ENCODE peak calls at places on chromosomes 7 and 10, in five cellular contexts. V is ureter; Y is activated CD4-positive, alpha-beta T cell treated with anti-CD3 and anti-CD28 coated beads, Interleukin-2, amount 10 ng/mL, durations not matched to agents 7 days and 5 days; E is ovary; O is hypothalamus. Z is an unnamed sample.

GRCh38 chr10:9501944-9502343 is 1447.5 kb downstream of the GATA3 start:
- DNase-seq in V (no peak), Y (no peak), E (no peak), O (no peak), Z (no peak)

GRCh38 chr7:66697451-66698438 is 42.8 kb upstream of the RABGEF1 start:
- DNase-seq in V (peak), Y (no peak), E (no peak), O (peak), Z (no peak)

GRCh38 chr7:140039071-140039470 is 23.7 kb downstream of the PARP12 start:
- DNase-seq in V (no peak), Y (no peak), E (no peak), O (no peak), Z (no peak)

GRCh38 chr7:156836443-156836842 is 56.5 kb downstream of the LMBR1 start:
- DNase-seq in V (no peak), Y (no peak), E (no peak), O (no peak), Z (no peak)

GRCh38 chr7:108001759-108002725 is 919 bp downstream of the LAMB1 start:
- DNase-seq in V (no peak), Y (no peak), E (peak), O (peak), Z (no peak)

GRCh38 chr10:94549221-94549620 is 3.6 kb downstream of the HELLS start:
- DNase-seq in V (no peak), Y (no peak), E (no peak), O (no peak), Z (no peak)

GRCh38 chr10:101021239-101021638 is 9.7 kb downstream of the PDZD7 start:
- DNase-seq in V (no peak), Y (no peak), E (no peak), O (no peak), Z (no peak)

GRCh38 chr7:158442260-158442659 is 145.4 kb downstream of the PTPRN2 start:
- DNase-seq in V (no peak), Y (no peak), E (no peak), O (no peak), Z (no peak)

GRCh38 chr7:142880886-142881505 is 4.5 kb downstream of the TRPV6 start:
- DNase-seq in V (peak), Y (peak), E (no peak), O (no peak), Z (no peak)

GRCh38 chr7:142001163-142001874 is 5.6 kb downstream of the MGAM start:
- DNase-seq in V (no peak), Y (no peak), E (no peak), O (no peak), Z (no peak)

GRCh38 chr10:34794835-34795234 is 20.3 kb downstream of the PARD3 start:
- DNase-seq in V (no peak), Y (no peak), E (no peak), O (no peak), Z (no peak)

GRCh38 chr10:70603439-70603778 is 868 bp upstream of the PRF1 start:
- DNase-seq in V (no peak), Y (no peak), E (no peak), O (no peak), Z (no peak)

GRCh38 chr10:87818505-87819273 is 663 bp upstream of the ATAD1 start:
- DNase-seq in V (peak), Y (peak), E (no peak), O (peak), Z (peak)

GRCh38 chr7:127415060-127415742 is 22.7 kb upstream of the ZNF800 start:
- DNase-seq in V (no peak), Y (no peak), E (no peak), O (no peak), Z (no peak)

GRCh38 chr7:148699024-148699771 is 495 bp downstream of the CUL1 start:
- DNase-seq in V (peak), Y (peak), E (peak), O (peak), Z (peak)

GRCh38 chr10:23157691-23158369 is 34.3 kb upstream of the PTF1A start:
- DNase-seq in V (no peak), Y (peak), E (no peak), O (no peak), Z (no peak)

GRCh38 chr10:113053881-113054280 is 103.8 kb downstream of the TCF7L2 start:
- DNase-seq in V (no peak), Y (no peak), E (no peak), O (no peak), Z (no peak)

GRCh38 chr10:78575400-78575799 is 493.4 kb upstream of the ZMIZ1 start:
- DNase-seq in V (no peak), Y (no peak), E (no peak), O (no peak), Z (no peak)

GRCh38 chr10:44723654-44724053 is 187.5 kb upstream of the TMEM72 start:
- DNase-seq in V (no peak), Y (no peak), E (no peak), O (no peak), Z (no peak)

GRCh38 chr7:95589766-95590165 is 6.5 kb downstream of the PDK4 start:
- DNase-seq in V (no peak), Y (no peak), E (no peak), O (no peak), Z (no peak)